ENCODE peak calls at places on chromosome 18, in five cellular contexts. C is memory B cell; O is AG08396; T is T follicular helper cell; Q is stimulated activated CD8-positive, alpha-beta memory T cell treated with anti-CD3 and anti-CD28 coated beads, Interleukin-15, amount 100 ng/mL, for 24 hours. S is an unnamed sample.

GRCh38 chr18:61606759-61607158 is 273.5 kb downstream of the CDH20 start:
- DNase-seq in C (no peak), O (peak), T (no peak), Q (no peak), S (no peak)

GRCh38 chr18:13617826-13618515 is 108.4 kb downstream of the FAM210A start:
- DNase-seq in C (no peak), O (no peak), T (no peak), Q (no peak), S (no peak)

GRCh38 chr18:7822435-7823425 is 255.6 kb downstream of the PTPRM start:
- DNase-seq in C (no peak), O (no peak), T (no peak), Q (no peak), S (no peak)

GRCh38 chr18:51154664-51155063 is 42.8 kb downstream of the MEX3C start:
- DNase-seq in C (no peak), O (no peak), T (no peak), Q (no peak), S (no peak)

GRCh38 chr18:74775239-74775638 is 177.6 kb downstream of the ZNF407 start:
- DNase-seq in C (no peak), O (peak), T (no peak), Q (no peak), S (no peak)

GRCh38 chr18:3995476-3996102 is 459.5 kb downstream of the DLGAP1 start:
- DNase-seq in C (peak), O (no peak), T (peak), Q (no peak), S (no peak)

GRCh38 chr18:74963820-74964446 is 245.0 kb downstream of the PTGR3 start:
- DNase-seq in C (no peak), O (peak), T (no peak), Q (no peak), S (no peak)

GRCh38 chr18:23953984-23954383 is 60.6 kb upstream of the TTC39C start:
- DNase-seq in C (no peak), O (no peak), T (no peak), Q (no peak), S (no peak)

GRCh38 chr18:56576826-56577573 is 61.4 kb downstream of the TXNL1 start:
- DNase-seq in C (no peak), O (no peak), T (no peak), Q (no peak), S (no peak)

GRCh38 chr18:61851279-61851678 is 41.5 kb downstream of the RNF152 start:
- DNase-seq in C (no peak), O (no peak), T (no peak), Q (no peak), S (no peak)

GRCh38 chr18:35241523-35241804 is 630 bp downstream of the ZNF397 start:
- DNase-seq in C (no peak), O (no peak), T (no peak), Q (no peak), S (no peak)

GRCh38 chr18:79439201-79440023 is 43.7 kb downstream of the NFATC1 start:
- DNase-seq in C (no peak), O (no peak), T (peak), Q (no peak), S (no peak)

GRCh38 chr18:23879544-23879943 is 135.0 kb upstream of the TTC39C start:
- DNase-seq in C (no peak), O (no peak), T (no peak), Q (no peak), S (no peak)

GRCh38 chr18:75546964-75547363 is 119.5 kb upstream of the SMIM21 start:
- DNase-seq in C (no peak), O (no peak), T (no peak), Q (no peak), S (no peak)

GRCh38 chr18:55592106-55592505 is 4.1 kb upstream of the TCF4 start:
- DNase-seq in C (no peak), O (no peak), T (no peak), Q (no peak), S (no peak)

GRCh38 chr18:3328522-3328921 is 66.6 kb downstream of the MYL12B start:
- DNase-seq in C (no peak), O (no peak), T (no peak), Q (no peak), S (no peak)

GRCh38 chr18:59057969-59058368 is 81.7 kb upstream of the SEC11C start:
- DNase-seq in C (no peak), O (peak), T (no peak), Q (no peak), S (no peak)

GRCh38 chr18:21306368-21306767 is 64.3 kb downstream of the GREB1L start:
- DNase-seq in C (no peak), O (no peak), T (no peak), Q (no peak), S (no peak)

GRCh38 chr18:46596119-46596518 is 60.9 kb downstream of the LOXHD1 start:
- DNase-seq in C (no peak), O (no peak), T (no peak), Q (no peak), S (no peak)

GRCh38 chr18:46160050-46160798 is 56.0 kb downstream of the HAUS1 start:
- DNase-seq in C (no peak), O (no peak), T (no peak), Q (no peak), S (no peak)

GRCh38 chr18:64234336-64234735 is 85.4 kb upstream of the LINC00305 start:
- DNase-seq in C (no peak), O (no peak), T (no peak), Q (no peak), S (no peak)

GRCh38 chr18:9814431-9814830 is 71.3 kb upstream of the TXNDC2 start:
- DNase-seq in C (no peak), O (peak), T (no peak), Q (no peak), S (no peak)

GRCh38 chr18:33201509-33201926 is 239.0 kb downstream of the CCDC178 start:
- DNase-seq in C (no peak), O (no peak), T (no peak), Q (no peak), S (no peak)

GRCh38 chr18:33556846-33557245 is 21.2 kb upstream of the ASXL3 start:
- DNase-seq in C (no peak), O (no peak), T (no peak), Q (no peak), S (no peak)

GRCh38 chr18:50286391-50287027 is 983 bp downstream of the CXXC1 start:
- DNase-seq in C (no peak), O (no peak), T (no peak), Q (no peak), S (no peak)

GRCh38 chr18:58654896-58655614 is 16.2 kb upstream of the MALT1 start:
- DNase-seq in C (no peak), O (no peak), T (no peak), Q (no peak), S (no peak)

GRCh38 chr18:55121397-55122170 is 162.3 kb upstream of the CCDC68 start:
- DNase-seq in C (no peak), O (no peak), T (no peak), Q (no peak), S (no peak)

GRCh38 chr18:74255022-74255658 is 36.6 kb downstream of the CYB5A start:
- DNase-seq in C (no peak), O (no peak), T (no peak), Q (no peak), S (no peak)

GRCh38 chr18:48933578-48934399 is 17.0 kb downstream of the SMAD7 start:
- DNase-seq in C (no peak), O (no peak), T (no peak), Q (no peak), S (no peak)

GRCh38 chr18:59323931-59324622 is 5.6 kb upstream of the CPLX4 start:
- DNase-seq in C (no peak), O (no peak), T (no peak), Q (no peak), S (no peak)

GRCh38 chr18:2348003-2348402 is 223.3 kb downstream of the METTL4 start:
- DNase-seq in C (no peak), O (no peak), T (no peak), Q (no peak), S (no peak)

GRCh38 chr18:23238651-23239349 is 103.5 kb downstream of the CABLES1 start:
- DNase-seq in C (no peak), O (peak), T (no peak), Q (no peak), S (no peak)

GRCh38 chr18:67525328-67526110 is 9.0 kb upstream of the DSEL start:
- DNase-seq in C (no peak), O (peak), T (no peak), Q (no peak), S (no peak)

GRCh38 chr18:3511980-3512379 is 62.0 kb downstream of the TGIF1 start:
- DNase-seq in C (no peak), O (peak), T (no peak), Q (no peak), S (no peak)